ENCODE peak calls at places on chromosomes 11 and 22, in ten cellular contexts. One of them, this sample, is unnamed.

GRCh38 chr11:96366024-96366423 is 23.0 kb upstream of the MAML2 start:
- DNase-seq in sciatic nerve: no peak
- DNase-seq in NCI-H1092 treated with DMSO at 0.1 percent for 48 hours: no peak
- DNase-seq in CD8-positive, alpha-beta memory T cell: no peak
- DNase-seq in mucosa of gallbladder: no peak
- DNase-seq in NCI-H748 treated with DMSO at 0.1 percent for 48 hours: no peak
- DNase-seq in T-cell: no peak
- DNase-seq in effector memory CD4-positive, alpha-beta T cell: no peak
- DNase-seq in hypothalamus: no peak
- DNase-seq in hippocampal formation: no peak
- DNase-seq in this sample: no peak

GRCh38 chr11:77189588-77190210 is 61.7 kb downstream of the MYO7A start:
- DNase-seq in CD8-positive, alpha-beta memory T cell: no peak
- DNase-seq in T-cell: no peak
- DNase-seq in mucosa of gallbladder: no peak
- DNase-seq in NCI-H748 treated with DMSO at 0.1 percent for 48 hours: no peak
- DNase-seq in hippocampal formation: no peak
- DNase-seq in hypothalamus: no peak
- DNase-seq in NCI-H1092 treated with DMSO at 0.1 percent for 48 hours: no peak
- DNase-seq in sciatic nerve: no peak
- DNase-seq in effector memory CD4-positive, alpha-beta T cell: no peak
- DNase-seq in this sample: no peak

GRCh38 chr22:17761145-17761488 is 13.2 kb downstream of the BID start:
- DNase-seq in NCI-H1092 treated with DMSO at 0.1 percent for 48 hours: no peak
- DNase-seq in T-cell: no peak
- DNase-seq in CD8-positive, alpha-beta memory T cell: no peak
- DNase-seq in effector memory CD4-positive, alpha-beta T cell: no peak
- DNase-seq in hippocampal formation: no peak
- DNase-seq in hypothalamus: no peak
- DNase-seq in sciatic nerve: no peak
- DNase-seq in mucosa of gallbladder: no peak
- DNase-seq in NCI-H748 treated with DMSO at 0.1 percent for 48 hours: no peak
- DNase-seq in this sample: no peak

GRCh38 chr11:122375687-122376399 is 259.8 kb upstream of the BLID start:
- DNase-seq in hypothalamus: no peak
- DNase-seq in mucosa of gallbladder: no peak
- DNase-seq in hippocampal formation: no peak
- DNase-seq in sciatic nerve: no peak
- DNase-seq in effector memory CD4-positive, alpha-beta T cell: no peak
- DNase-seq in CD8-positive, alpha-beta memory T cell: no peak
- DNase-seq in NCI-H748 treated with DMSO at 0.1 percent for 48 hours: no peak
- DNase-seq in NCI-H1092 treated with DMSO at 0.1 percent for 48 hours: no peak
- DNase-seq in T-cell: no peak
- DNase-seq in this sample: no peak

GRCh38 chr11:12692238-12693074 is 18.2 kb downstream of the TEAD1 start:
- DNase-seq in hippocampal formation: peak; percentile 26
- DNase-seq in NCI-H1092 treated with DMSO at 0.1 percent for 48 hours: peak; percentile 76
- DNase-seq in sciatic nerve: peak; percentile 93
- DNase-seq in T-cell: no peak
- DNase-seq in hypothalamus: peak; percentile 59
- DNase-seq in effector memory CD4-positive, alpha-beta T cell: no peak
- DNase-seq in mucosa of gallbladder: peak; percentile 93
- DNase-seq in NCI-H748 treated with DMSO at 0.1 percent for 48 hours: no peak
- DNase-seq in CD8-positive, alpha-beta memory T cell: no peak
- DNase-seq in this sample: peak; percentile 82

GRCh38 chr11:126305699-126306098 is 1.8 kb downstream of the DCPS start:
- DNase-seq in hippocampal formation: no peak
- DNase-seq in effector memory CD4-positive, alpha-beta T cell: no peak
- DNase-seq in hypothalamus: no peak
- DNase-seq in NCI-H1092 treated with DMSO at 0.1 percent for 48 hours: no peak
- DNase-seq in NCI-H748 treated with DMSO at 0.1 percent for 48 hours: no peak
- DNase-seq in CD8-positive, alpha-beta memory T cell: no peak
- DNase-seq in sciatic nerve: no peak
- DNase-seq in mucosa of gallbladder: no peak
- DNase-seq in T-cell: no peak
- DNase-seq in this sample: no peak

GRCh38 chr11:6655020-6655789 is 404 bp downstream of the DCHS1 start:
- DNase-seq in hippocampal formation: no peak
- DNase-seq in NCI-H1092 treated with DMSO at 0.1 percent for 48 hours: peak; percentile 19
- DNase-seq in T-cell: peak; percentile 26
- DNase-seq in sciatic nerve: no peak
- DNase-seq in CD8-positive, alpha-beta memory T cell: peak; percentile 41
- DNase-seq in NCI-H748 treated with DMSO at 0.1 percent for 48 hours: no peak
- DNase-seq in effector memory CD4-positive, alpha-beta T cell: no peak
- DNase-seq in hypothalamus: peak; percentile 66
- DNase-seq in mucosa of gallbladder: no peak
- DNase-seq in this sample: peak; percentile 68

GRCh38 chr11:131025020-131025419 is 108.7 kb upstream of the SNX19 start:
- DNase-seq in hippocampal formation: no peak
- DNase-seq in effector memory CD4-positive, alpha-beta T cell: no peak
- DNase-seq in CD8-positive, alpha-beta memory T cell: no peak
- DNase-seq in sciatic nerve: no peak
- DNase-seq in mucosa of gallbladder: no peak
- DNase-seq in NCI-H748 treated with DMSO at 0.1 percent for 48 hours: no peak
- DNase-seq in hypothalamus: no peak
- DNase-seq in NCI-H1092 treated with DMSO at 0.1 percent for 48 hours: no peak
- DNase-seq in T-cell: no peak
- DNase-seq in this sample: no peak

GRCh38 chr11:101600948-101601347 is 17.1 kb upstream of the TRPC6 start:
- DNase-seq in hypothalamus: no peak
- DNase-seq in mucosa of gallbladder: no peak
- DNase-seq in hippocampal formation: no peak
- DNase-seq in CD8-positive, alpha-beta memory T cell: no peak
- DNase-seq in NCI-H748 treated with DMSO at 0.1 percent for 48 hours: no peak
- DNase-seq in effector memory CD4-positive, alpha-beta T cell: no peak
- DNase-seq in sciatic nerve: no peak
- DNase-seq in NCI-H1092 treated with DMSO at 0.1 percent for 48 hours: no peak
- DNase-seq in T-cell: no peak
- DNase-seq in this sample: no peak